ENCODE peak calls at places on chromosome 13, in six cellular contexts. One of them, this sample, is unnamed. For H3K4me1, the result is how much of the 10 kb centered on the place peaks cover.

GRCh38 chr13:79018166-79018565 is 359.2 kb upstream of the OBI1 start:
- DNase-seq in breast epithelium: no peak
- DNase-seq in neuronal stem cell: no peak
- DNase-seq in body of pancreas: no peak
- DNase-seq in tibial nerve: no peak
- DNase-seq in HAP-1: no peak
- DNase-seq in this sample: no peak

GRCh38 chr13:43878897-43879322 is 630 bp downstream of the CCDC122 start:
- DNase-seq in breast epithelium: peak
- DNase-seq in HAP-1: no peak
- DNase-seq in tibial nerve: peak
- DNase-seq in body of pancreas: peak
- DNase-seq in neuronal stem cell: no peak
- DNase-seq in this sample: peak

GRCh38 chr13:59722580-59722900 is 441.2 kb downstream of the DIAPH3 start:
- DNase-seq in neuronal stem cell: no peak
- DNase-seq in body of pancreas: no peak
- DNase-seq in tibial nerve: no peak
- DNase-seq in HAP-1: no peak
- DNase-seq in breast epithelium: no peak
- DNase-seq in this sample: no peak

GRCh38 chr13:46654956-46655726 is 102.2 kb downstream of the LRCH1 start:
- DNase-seq in tibial nerve: no peak
- DNase-seq in HAP-1: no peak
- DNase-seq in body of pancreas: no peak
- DNase-seq in neuronal stem cell: no peak
- DNase-seq in breast epithelium: no peak
- DNase-seq in this sample: no peak

GRCh38 chr13:85652536-85652935 is 146.7 kb downstream of the SLITRK6 start:
- DNase-seq in breast epithelium: no peak
- DNase-seq in body of pancreas: no peak
- DNase-seq in tibial nerve: no peak
- DNase-seq in HAP-1: no peak
- DNase-seq in neuronal stem cell: no peak
- DNase-seq in this sample: no peak

GRCh38 chr13:102277286-102277685 is 124.6 kb downstream of the FGF14 start:
- DNase-seq in HAP-1: no peak
- DNase-seq in breast epithelium: no peak
- DNase-seq in neuronal stem cell: no peak
- DNase-seq in body of pancreas: no peak
- DNase-seq in tibial nerve: no peak
- DNase-seq in this sample: no peak

GRCh38 chr13:31236211-31236786 is 36.5 kb downstream of the B3GLCT start:
- DNase-seq in tibial nerve: no peak
- DNase-seq in body of pancreas: no peak
- DNase-seq in breast epithelium: no peak
- DNase-seq in neuronal stem cell: peak
- DNase-seq in HAP-1: peak
- DNase-seq in this sample: no peak

GRCh38 chr13:33025220-33025744 is 9.1 kb downstream of the KL start:
- DNase-seq in tibial nerve: no peak
- DNase-seq in breast epithelium: no peak
- DNase-seq in HAP-1: no peak
- DNase-seq in body of pancreas: no peak
- DNase-seq in neuronal stem cell: no peak
- DNase-seq in this sample: no peak

GRCh38 chr13:113671066-113672001 is 4.3 kb downstream of the GRK1 start:
- DNase-seq in breast epithelium: no peak
- DNase-seq in body of pancreas: peak
- DNase-seq in neuronal stem cell: no peak
- DNase-seq in tibial nerve: peak
- DNase-seq in HAP-1: no peak
- DNase-seq in this sample: no peak

GRCh38 chr13:30639671-30640070 is 22.0 kb downstream of the USPL1 start:
- DNase-seq in neuronal stem cell: no peak
- DNase-seq in tibial nerve: no peak
- DNase-seq in HAP-1: no peak
- DNase-seq in breast epithelium: no peak
- DNase-seq in body of pancreas: no peak
- DNase-seq in this sample: no peak

GRCh38 chr13:34926513-34926912 is 15.6 kb upstream of the NBEA start:
- DNase-seq in tibial nerve: no peak
- DNase-seq in body of pancreas: no peak
- DNase-seq in breast epithelium: no peak
- DNase-seq in HAP-1: no peak
- DNase-seq in neuronal stem cell: no peak
- DNase-seq in this sample: no peak

GRCh38 chr13:31987535-31988170 is 43.9 kb upstream of the FRY start:
- DNase-seq in HAP-1: no peak
- DNase-seq in tibial nerve: no peak
- DNase-seq in neuronal stem cell: no peak
- DNase-seq in breast epithelium: no peak
- DNase-seq in body of pancreas: no peak
- DNase-seq in this sample: no peak

GRCh38 chr13:31234729-31235128 is 35.0 kb downstream of the B3GLCT start:
- DNase-seq in HAP-1: no peak
- DNase-seq in breast epithelium: no peak
- DNase-seq in tibial nerve: no peak
- DNase-seq in body of pancreas: no peak
- DNase-seq in neuronal stem cell: no peak
- DNase-seq in this sample: no peak

GRCh38 chr13:59094149-59094548 is 1069.6 kb downstream of the DIAPH3 start:
- DNase-seq in HAP-1: no peak
- DNase-seq in breast epithelium: no peak
- DNase-seq in tibial nerve: no peak
- DNase-seq in neuronal stem cell: no peak
- DNase-seq in body of pancreas: no peak
- DNase-seq in this sample: no peak

GRCh38 chr13:56861472-56861871 is 279.2 kb upstream of the PRR20A start:
- DNase-seq in breast epithelium: no peak
- DNase-seq in body of pancreas: no peak
- DNase-seq in tibial nerve: no peak
- DNase-seq in HAP-1: no peak
- DNase-seq in neuronal stem cell: no peak
- DNase-seq in this sample: no peak

GRCh38 chr13:114203536-114203935 is 24.5 kb downstream of the CFAP97D2 start:
- DNase-seq in neuronal stem cell: no peak
- DNase-seq in tibial nerve: no peak
- DNase-seq in body of pancreas: no peak
- DNase-seq in HAP-1: no peak
- DNase-seq in breast epithelium: no peak
- DNase-seq in this sample: no peak

GRCh38 chr13:97429681-97430081 is 4.3 kb upstream of the RAP2A start:
- DNase-seq in tibial nerve: no peak
- DNase-seq in breast epithelium: no peak
- DNase-seq in body of pancreas: no peak
- DNase-seq in HAP-1: no peak
- DNase-seq in neuronal stem cell: no peak
- DNase-seq in this sample: no peak

GRCh38 chr13:26946675-26947342 is 186.2 kb upstream of the GPR12 start:
- DNase-seq in HAP-1: peak
- DNase-seq in breast epithelium: no peak
- DNase-seq in body of pancreas: no peak
- DNase-seq in tibial nerve: no peak
- DNase-seq in neuronal stem cell: peak
- DNase-seq in this sample: no peak

GRCh38 chr13:19960673-19961015 is 2.1 kb downstream of the ZMYM2 start:
- DNase-seq in tibial nerve: no peak
- DNase-seq in HAP-1: no peak
- DNase-seq in neuronal stem cell: no peak
- DNase-seq in body of pancreas: no peak
- DNase-seq in breast epithelium: no peak
- DNase-seq in this sample: no peak

GRCh38 chr13:36131215-36131930 is at the start of gene DCLK1:
- DNase-seq in body of pancreas: peak
- DNase-seq in tibial nerve: peak
- DNase-seq in HAP-1: peak
- DNase-seq in breast epithelium: no peak
- DNase-seq in neuronal stem cell: peak
- DNase-seq in this sample: no peak

GRCh38 chr13:113455384-113455783 is 2.1 kb upstream of the ADPRHL1 start:
- DNase-seq in neuronal stem cell: no peak
- DNase-seq in breast epithelium: no peak
- DNase-seq in tibial nerve: no peak
- DNase-seq in HAP-1: no peak
- DNase-seq in body of pancreas: no peak
- DNase-seq in this sample: no peak

GRCh38 chr13:110470272-110471009 is 91.1 kb downstream of the RAB20 start:
- DNase-seq in neuronal stem cell: no peak
- DNase-seq in tibial nerve: no peak
- DNase-seq in body of pancreas: no peak
- DNase-seq in HAP-1: no peak
- DNase-seq in breast epithelium: no peak
- DNase-seq in this sample: no peak

DNA sequence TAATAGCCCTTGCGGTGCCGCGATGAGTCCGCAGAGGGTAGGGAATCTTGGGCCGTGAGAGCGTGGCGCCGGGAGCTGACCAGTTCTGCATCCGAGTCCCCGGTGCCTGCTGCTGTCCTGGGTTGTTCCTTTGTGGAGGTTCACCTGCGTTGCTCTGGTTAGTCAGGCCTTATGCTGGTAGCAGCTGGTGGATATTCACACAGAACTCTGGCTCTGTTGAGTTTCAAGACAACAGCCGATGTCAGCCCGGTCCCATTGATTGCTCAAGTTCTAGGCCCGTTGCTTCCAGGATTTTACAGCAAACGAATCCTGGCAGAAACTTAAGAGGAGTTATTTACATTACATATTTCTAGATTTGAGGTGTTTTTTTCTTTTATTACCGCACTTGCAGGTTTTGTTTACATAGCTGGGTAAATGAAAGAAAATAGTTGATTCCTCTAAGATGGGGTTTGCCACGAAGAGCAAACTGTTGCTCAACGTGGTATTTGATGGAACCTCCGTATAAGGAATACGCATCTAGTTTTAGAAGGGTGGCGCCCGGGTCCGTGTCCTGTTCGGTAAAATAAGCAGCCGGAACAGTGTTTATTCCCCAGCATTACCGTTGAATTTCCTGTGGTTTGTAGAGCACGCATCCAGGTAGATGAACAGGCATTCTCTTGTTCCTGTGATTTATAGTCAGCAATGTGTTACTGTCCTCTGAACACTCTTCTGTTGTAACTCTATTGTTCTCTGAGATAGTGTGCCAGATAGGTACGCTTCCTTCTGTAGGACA is 1.3 kb downstream of the CLDN10 start:
- DNase-seq in HAP-1: no peak
- DNase-seq in body of pancreas: peak
- DNase-seq in tibial nerve: no peak
- DNase-seq in breast epithelium: no peak
- DNase-seq in neuronal stem cell: no peak
- DNase-seq in this sample: no peak
- H3K4me3 ChIP-seq in HAP-1: no peak
- H3K4me3 ChIP-seq in body of pancreas: peak
- H3K4me3 ChIP-seq in tibial nerve: no peak
- H3K4me3 ChIP-seq in breast epithelium: peak
- H3K4me3 ChIP-seq in neuronal stem cell: no peak
- H3K4me3 ChIP-seq in this sample: peak

GRCh38 chr13:40613954-40614353 is 52.5 kb downstream of the FOXO1 start:
- DNase-seq in tibial nerve: no peak
- DNase-seq in body of pancreas: no peak
- DNase-seq in neuronal stem cell: no peak
- DNase-seq in breast epithelium: no peak
- DNase-seq in HAP-1: no peak
- DNase-seq in this sample: no peak
- H3K4me1 ChIP-seq in tibial nerve: half or more
- H3K4me1 ChIP-seq in body of pancreas: half or more
- H3K4me1 ChIP-seq in neuronal stem cell: under half
- H3K4me1 ChIP-seq in breast epithelium: under half
- H3K4me1 ChIP-seq in HAP-1: under half
- H3K4me1 ChIP-seq in this sample: half or more

GRCh38 chr13:99893567-99893966 is 78.0 kb downstream of the ZIC5 start:
- DNase-seq in HAP-1: no peak
- DNase-seq in neuronal stem cell: no peak
- DNase-seq in tibial nerve: no peak
- DNase-seq in breast epithelium: no peak
- DNase-seq in body of pancreas: no peak
- DNase-seq in this sample: no peak

GRCh38 chr13:99892866-99893504 is 78.6 kb downstream of the ZIC5 start:
- DNase-seq in breast epithelium: no peak
- DNase-seq in neuronal stem cell: no peak
- DNase-seq in body of pancreas: no peak
- DNase-seq in HAP-1: no peak
- DNase-seq in tibial nerve: no peak
- DNase-seq in this sample: no peak

GRCh38 chr13:99894835-99895427 is 76.6 kb downstream of the ZIC5 start:
- DNase-seq in neuronal stem cell: no peak
- DNase-seq in tibial nerve: no peak
- DNase-seq in HAP-1: no peak
- DNase-seq in body of pancreas: no peak
- DNase-seq in breast epithelium: no peak
- DNase-seq in this sample: no peak

GRCh38 chr13:99894105-99894504 is 77.5 kb downstream of the ZIC5 start:
- DNase-seq in HAP-1: no peak
- DNase-seq in neuronal stem cell: no peak
- DNase-seq in tibial nerve: no peak
- DNase-seq in breast epithelium: no peak
- DNase-seq in body of pancreas: no peak
- DNase-seq in this sample: no peak

GRCh38 chr13:99892189-99892588 is 79.4 kb downstream of the ZIC5 start:
- DNase-seq in body of pancreas: no peak
- DNase-seq in HAP-1: peak
- DNase-seq in tibial nerve: no peak
- DNase-seq in breast epithelium: no peak
- DNase-seq in neuronal stem cell: peak
- DNase-seq in this sample: no peak
- H3K4me3 ChIP-seq in body of pancreas: no peak
- H3K4me3 ChIP-seq in HAP-1: peak
- H3K4me3 ChIP-seq in tibial nerve: no peak
- H3K4me3 ChIP-seq in breast epithelium: no peak
- H3K4me3 ChIP-seq in neuronal stem cell: peak
- H3K4me3 ChIP-seq in this sample: no peak

GRCh38 chr13:49410477-49410876 is 33.4 kb downstream of the CAB39L start:
- DNase-seq in HAP-1: no peak
- DNase-seq in body of pancreas: no peak
- DNase-seq in neuronal stem cell: no peak
- DNase-seq in tibial nerve: no peak
- DNase-seq in breast epithelium: no peak
- DNase-seq in this sample: no peak

GRCh38 chr13:49409008-49409407 is 34.9 kb downstream of the CAB39L start:
- DNase-seq in HAP-1: no peak
- DNase-seq in body of pancreas: no peak
- DNase-seq in neuronal stem cell: no peak
- DNase-seq in breast epithelium: no peak
- DNase-seq in tibial nerve: no peak
- DNase-seq in this sample: no peak

GRCh38 chr13:49404621-49405020 is 39.2 kb downstream of the CAB39L start:
- DNase-seq in neuronal stem cell: no peak
- DNase-seq in tibial nerve: no peak
- DNase-seq in body of pancreas: no peak
- DNase-seq in HAP-1: no peak
- DNase-seq in breast epithelium: no peak
- DNase-seq in this sample: no peak

GRCh38 chr13:49410006-49410405 is 33.9 kb downstream of the CAB39L start:
- DNase-seq in breast epithelium: no peak
- DNase-seq in body of pancreas: no peak
- DNase-seq in neuronal stem cell: no peak
- DNase-seq in HAP-1: no peak
- DNase-seq in tibial nerve: no peak
- DNase-seq in this sample: no peak

GRCh38 chr13:49407936-49408335 is 35.9 kb downstream of the CAB39L start:
- DNase-seq in body of pancreas: no peak
- DNase-seq in tibial nerve: no peak
- DNase-seq in HAP-1: no peak
- DNase-seq in breast epithelium: no peak
- DNase-seq in neuronal stem cell: no peak
- DNase-seq in this sample: no peak
- H3K4me1 ChIP-seq in body of pancreas: under half
- H3K4me1 ChIP-seq in tibial nerve: under half
- H3K4me1 ChIP-seq in HAP-1: under half
- H3K4me1 ChIP-seq in breast epithelium: under half
- H3K4me1 ChIP-seq in neuronal stem cell: under half
- H3K4me1 ChIP-seq in this sample: under half